ENCODE peak calls at places on chromosomes 2 and 18, in ten cellular contexts. H is nephron progenitor cell; T is heart right ventricle; D is activated naive CD8-positive, alpha-beta T cell treated with anti-CD3 and anti-CD28 coated beads, Interleukin-2, amount 50 U/mL, for 16 hours; G is GM13976; W is AG10803; R is neural crest cell; L is RPMI7951; O is GM04504; P is foreskin keratinocyte. Q is an unnamed sample.

GRCh38 chr2:27407798-27408491 is 1.4 kb downstream of the PPM1G start:
- DNase-seq in H (peak), T (no peak), D (no peak), G (peak), W (peak), R (peak), L (peak), O (no peak), P (no peak), Q (no peak)

GRCh38 chr2:169354244-169354643 is 8.1 kb downstream of the LRP2 start:
- DNase-seq in H (no peak), T (no peak), D (no peak), G (no peak), W (no peak), R (peak), L (peak), O (no peak), P (no peak), Q (no peak)

GRCh38 chr2:161250864-161251436 is 57.3 kb upstream of the PSMD14 start:
- DNase-seq in H (no peak), T (no peak), D (no peak), G (no peak), W (peak), R (no peak), L (peak), O (no peak), P (peak), Q (no peak)

GRCh38 chr18:56508637-56509036 is 129.8 kb downstream of the TXNL1 start:
- DNase-seq in H (no peak), T (no peak), D (no peak), G (no peak), W (no peak), R (no peak), L (no peak), O (no peak), P (no peak), Q (no peak)

GRCh38 chr2:128261245-128262128 is 57.2 kb downstream of the HS6ST1 start:
- DNase-seq in H (no peak), T (no peak), D (no peak), G (no peak), W (no peak), R (no peak), L (no peak), O (no peak), P (no peak), Q (no peak)

GRCh38 chr18:515838-516237 is 15.3 kb upstream of the COLEC12 start:
- DNase-seq in H (no peak), T (no peak), D (no peak), G (no peak), W (no peak), R (no peak), L (no peak), O (no peak), P (no peak), Q (no peak)

GRCh38 chr2:105674859-105675541 is 69.7 kb upstream of the NCK2 start:
- DNase-seq in H (no peak), T (no peak), D (no peak), G (no peak), W (no peak), R (no peak), L (no peak), O (no peak), P (no peak), Q (no peak)

GRCh38 chr2:172434821-172435607 is 7.6 kb downstream of the ITGA6 start:
- DNase-seq in H (no peak), T (no peak), D (no peak), G (no peak), W (no peak), R (no peak), L (peak), O (no peak), P (no peak), Q (no peak)

GRCh38 chr2:198322275-198322674 is 517.9 kb downstream of the PLCL1 start:
- DNase-seq in H (peak), T (no peak), D (no peak), G (no peak), W (no peak), R (no peak), L (no peak), O (no peak), P (no peak), Q (no peak)

GRCh38 chr2:212777020-212777491 is 238.5 kb upstream of the ERBB4 start:
- DNase-seq in H (peak), T (no peak), D (no peak), G (peak), W (peak), R (no peak), L (peak), O (peak), P (peak), Q (no peak)

GRCh38 chr2:31919499-31919898 is 91.3 kb downstream of the MEMO1 start:
- DNase-seq in H (no peak), T (no peak), D (no peak), G (no peak), W (no peak), R (no peak), L (no peak), O (no peak), P (no peak), Q (no peak)

GRCh38 chr18:58221060-58221725 is 177.2 kb downstream of the NEDD4L start:
- DNase-seq in H (no peak), T (no peak), D (no peak), G (no peak), W (peak), R (no peak), L (peak), O (no peak), P (peak), Q (no peak)

GRCh38 chr2:172087191-172087779 is 2.0 kb downstream of the DLX1 start:
- DNase-seq in H (no peak), T (no peak), D (no peak), G (peak), W (no peak), R (peak), L (no peak), O (no peak), P (no peak), Q (no peak)

GRCh38 chr2:239009001-239009961 is 161.4 kb downstream of the TWIST2 start:
- DNase-seq in H (peak), T (no peak), D (no peak), G (no peak), W (no peak), R (no peak), L (no peak), O (no peak), P (no peak), Q (no peak)

GRCh38 chr18:13614701-13615288 is 111.6 kb downstream of the FAM210A start:
- DNase-seq in H (no peak), T (peak), D (no peak), G (peak), W (no peak), R (no peak), L (no peak), O (no peak), P (no peak), Q (peak)

GRCh38 chr2:128736046-128736688 is 417.5 kb upstream of the HS6ST1 start:
- DNase-seq in H (no peak), T (no peak), D (no peak), G (no peak), W (no peak), R (no peak), L (no peak), O (no peak), P (no peak), Q (no peak)

GRCh38 chr2:221241072-221241471 is 331.0 kb downstream of the EPHA4 start:
- DNase-seq in H (no peak), T (no peak), D (no peak), G (no peak), W (no peak), R (no peak), L (no peak), O (no peak), P (no peak), Q (no peak)

GRCh38 chr2:25615920-25616319 is 57.5 kb downstream of the DTNB start:
- DNase-seq in H (no peak), T (no peak), D (no peak), G (no peak), W (no peak), R (no peak), L (no peak), O (no peak), P (no peak), Q (no peak)

GRCh38 chr2:144431384-144431783 is 88.5 kb downstream of the ZEB2 start:
- DNase-seq in H (no peak), T (no peak), D (no peak), G (no peak), W (no peak), R (no peak), L (no peak), O (no peak), P (no peak), Q (no peak)

GRCh38 chr18:3525870-3526420 is 76.0 kb downstream of the TGIF1 start:
- DNase-seq in H (no peak), T (no peak), D (no peak), G (peak), W (no peak), R (peak), L (peak), O (no peak), P (no peak), Q (no peak)

Q was measured in left cardiac atrium.